ENCODE peak calls at places on chromosomes 6 and 20, in six cellular contexts. Z, M, K, T, V and I are unnamed samples.
A peak's percentile ranks its signal among the peaks of the same experiment; 100 is the strongest.

GRCh38 chr20:8454137-8454712 is 322.2 kb downstream of the PLCB1 start:
- DNase-seq in Z (peak; percentile 97), K (peak; percentile 82), T (no peak), V (peak; percentile 80), M (peak; percentile 41), I (no peak)

GRCh38 chr20:51175156-51175555 is 152.2 kb upstream of the KCNG1 start:
- DNase-seq in M (no peak), Z (no peak), K (no peak), V (no peak), T (no peak), I (no peak)

GRCh38 chr20:50632701-50633100 is 58.6 kb downstream of the RIPOR3 start:
- DNase-seq in V (no peak), T (no peak), K (no peak), Z (no peak), M (no peak), I (no peak)

GRCh38 chr6:137681445-137682009 is 185.5 kb upstream of the TNFAIP3 start:
- DNase-seq in K (no peak), Z (no peak), V (no peak), M (no peak), T (no peak), I (no peak)

GRCh38 chr20:31856516-31856915 is 11.1 kb upstream of the FOXS1 start:
- DNase-seq in T (no peak), V (no peak), M (no peak), K (peak; percentile 38), Z (no peak), I (no peak)

GRCh38 chr6:69917834-69918233 is 51.5 kb downstream of the COL19A1 start:
- DNase-seq in V (no peak), M (peak; percentile 45), K (peak; percentile 73), T (no peak), Z (peak; percentile 77), I (no peak)

GRCh38 chr6:86511962-86512361 is 425.4 kb upstream of the HTR1E start:
- DNase-seq in T (no peak), K (no peak), M (no peak), V (no peak), Z (no peak), I (no peak)

GRCh38 chr20:37651932-37652331 is 41.9 kb upstream of the CTNNBL1 start:
- DNase-seq in M (peak; percentile 36), T (no peak), Z (no peak), K (peak; percentile 69), V (peak; percentile 42), I (peak; percentile 84)

GRCh38 chr6:111925296-111925695 is 52.0 kb upstream of the FYN start:
- DNase-seq in V (peak; percentile 59), K (peak; percentile 75), Z (peak; percentile 82), M (no peak), T (no peak), I (no peak)

GRCh38 chr6:123551939-123552707 is 84.6 kb downstream of the TRDN start:
- DNase-seq in M (no peak), Z (no peak), T (no peak), V (peak; percentile 88), K (no peak), I (no peak)

GRCh38 chr6:132214716-132215115 is 186.6 kb downstream of the MOXD1 start:
- DNase-seq in T (no peak), Z (no peak), K (no peak), M (no peak), V (no peak), I (no peak)

GRCh38 chr6:167512926-167513325 is 188.0 kb downstream of the TTLL2 start:
- DNase-seq in T (no peak), K (no peak), Z (no peak), V (no peak), M (no peak), I (no peak)

GRCh38 chr6:161021543-161021942 is 30.0 kb downstream of the MAP3K4 start:
- DNase-seq in M (no peak), Z (no peak), T (no peak), V (no peak), K (no peak), I (no peak)

GRCh38 chr20:50969416-50969815 is 10.8 kb downstream of the MOCS3 start:
- DNase-seq in K (no peak), T (peak; percentile 5), V (no peak), M (no peak), Z (no peak), I (no peak)

GRCh38 chr6:116535109-116535508 is 10.4 kb downstream of the TRAPPC3L start:
- DNase-seq in T (no peak), Z (peak; percentile 31), K (no peak), V (no peak), M (no peak), I (no peak)

GRCh38 chr6:104064876-104065275 is 794.8 kb downstream of the HACE1 start:
- DNase-seq in M (no peak), K (no peak), T (no peak), Z (no peak), V (no peak), I (no peak)

GRCh38 chr6:109869398-109870165 is 108.5 kb upstream of the GPR6 start:
- DNase-seq in V (no peak), Z (peak; percentile 21), M (no peak), T (no peak), K (no peak), I (no peak)

GRCh38 chr6:111201155-111201554 is 113.9 kb downstream of the SLC16A10 start:
- DNase-seq in Z (no peak), T (no peak), V (no peak), M (no peak), K (no peak), I (no peak)

GRCh38 chr6:32604434-32604877 is 14.8 kb upstream of the HLA-DRB1 start:
- DNase-seq in V (no peak), Z (no peak), M (no peak), T (no peak), K (no peak), I (no peak)

GRCh38 chr20:32763202-32763999 is 1.2 kb downstream of the DNMT3B start:
- DNase-seq in Z (no peak), V (no peak), K (peak; percentile 38), M (no peak), T (no peak), I (peak; percentile 80)

GRCh38 chr6:32940656-32941411 is at the start of gene HLA-DMB:
- DNase-seq in T (no peak), K (peak; percentile 54), M (peak; percentile 75), Z (peak; percentile 73), V (peak; percentile 88), I (no peak)

GRCh38 chr20:56163806-56164205 is 84.7 kb upstream of the MC3R start:
- DNase-seq in T (no peak), M (no peak), K (peak; percentile 13), V (no peak), Z (no peak), I (no peak)

GRCh38 chr6:163694988-163695942 is 280.7 kb downstream of the QKI start:
- DNase-seq in K (no peak), T (no peak), M (no peak), V (no peak), Z (no peak), I (no peak)

GRCh38 chr20:50843331-50844276 is 48.7 kb downstream of the BCAS4 start:
- DNase-seq in V (no peak), K (no peak), M (no peak), T (no peak), Z (no peak), I (no peak)

GRCh38 chr6:70289299-70289698 is 13.6 kb downstream of the COL9A1 start:
- DNase-seq in K (peak; percentile 6), Z (no peak), V (no peak), M (no peak), T (no peak), I (no peak)

GRCh38 chr6:106608080-106608668 is 21.1 kb downstream of the RTN4IP1 start:
- DNase-seq in M (peak; percentile 64), Z (peak; percentile 49), V (peak; percentile 61), K (peak; percentile 80), T (no peak), I (no peak)

GRCh38 chr6:148325316-148326068 is 17.1 kb upstream of the SASH1 start:
- DNase-seq in Z (peak; percentile 39), V (no peak), T (no peak), K (no peak), M (no peak), I (no peak)

DNA sequence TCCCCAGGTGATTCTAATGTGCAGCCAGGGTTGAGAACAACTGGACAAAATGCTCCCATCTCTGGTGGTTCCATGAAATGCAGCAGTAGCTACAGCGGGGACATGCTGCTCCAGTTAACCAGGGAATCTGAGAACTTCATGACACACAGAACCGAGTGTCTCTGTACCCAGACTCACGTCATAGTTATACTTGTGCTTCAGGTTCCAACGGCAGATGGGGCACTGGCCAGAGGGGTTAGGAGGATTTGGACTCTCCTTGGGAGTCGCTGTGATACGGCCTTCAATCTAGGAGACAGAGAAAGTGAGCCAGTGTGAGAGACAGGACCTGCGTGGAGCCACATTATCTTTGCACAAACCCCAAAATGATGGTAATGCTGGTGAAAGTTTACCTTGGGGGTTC is 9.2 kb downstream of the MRPS18A start:
- DNase-seq in K (no peak), V (no peak), T (no peak), Z (no peak), M (no peak), I (no peak)
- TF ChIP-seq POLR2A in K (no peak), V (no peak), T (no peak), Z (no peak), M (no peak), I (no peak)

GRCh38 chr6:26021350-26022165 is 59.0 kb downstream of the TRIM38 start:
- DNase-seq in T (peak; percentile 94), M (peak; percentile 95), K (peak; percentile 98), Z (peak; percentile 93), V (peak; percentile 97), I (peak; percentile 97)
- TF ChIP-seq POLR2A in T (peak; percentile 82), M (peak; percentile 98), K (peak; percentile 72), Z (peak; percentile 91), V (peak; percentile 79), I (peak; percentile 77)

GRCh38 chr6:79984261-79984660 is 20.2 kb upstream of the TTK start:
- DNase-seq in V (peak; percentile 2), M (peak; percentile 16), K (peak; percentile 10), T (no peak), Z (no peak), I (no peak)

GRCh38 chr6:79981647-79982046 is 22.8 kb upstream of the TTK start:
- DNase-seq in T (no peak), V (no peak), M (no peak), Z (no peak), K (no peak), I (no peak)

GRCh38 chr6:79989641-79990040 is 14.8 kb upstream of the TTK start:
- DNase-seq in K (no peak), T (no peak), Z (no peak), M (no peak), V (no peak), I (no peak)

GRCh38 chr6:79985128-79985527 is 19.3 kb upstream of the TTK start:
- DNase-seq in V (no peak), K (no peak), M (no peak), T (no peak), Z (no peak), I (no peak)
- TF ChIP-seq POLR2A in V (no peak), K (no peak), M (no peak), T (no peak), Z (no peak), I (no peak)

DNA sequence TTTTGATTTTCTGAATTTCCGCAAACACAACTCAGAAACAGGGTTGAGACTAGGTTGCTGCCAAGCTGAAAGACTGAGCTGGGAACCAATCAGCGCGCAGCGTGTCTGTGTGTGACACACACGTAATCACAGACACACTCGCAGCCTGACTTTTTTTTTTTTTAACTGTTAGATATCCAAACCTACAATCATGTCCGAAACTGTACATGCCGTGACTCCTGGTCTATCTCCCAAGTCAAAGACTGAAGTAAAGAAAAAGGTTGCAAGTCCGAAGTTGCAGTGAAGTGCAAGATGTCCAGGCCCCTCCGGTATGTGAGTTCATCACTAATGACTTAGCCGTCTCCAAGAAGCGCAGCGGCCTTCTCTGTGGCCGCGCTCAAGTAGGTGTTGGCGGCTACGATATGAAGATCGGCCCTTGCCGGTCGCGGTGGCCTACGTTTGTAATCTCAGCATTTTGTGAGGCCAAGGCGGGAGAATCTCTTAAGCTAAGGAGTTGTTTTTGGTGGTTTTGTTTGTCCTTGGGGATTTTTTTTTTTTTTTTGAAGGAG is 108.2 kb downstream of the HFE start:
- DNase-seq in T (peak; percentile 84), K (peak; percentile 94), M (peak; percentile 77), V (peak; percentile 96), Z (peak; percentile 97), I (peak; percentile 99)
- TF ChIP-seq POLR2A in T (no peak), K (no peak), M (peak; percentile 19), V (no peak), Z (peak; percentile 33), I (no peak)